ENCODE peak calls at places on chromosomes 2 and 18, in ten cellular contexts. D, H, M, C, Z, P, B, N, U and W are unnamed samples.

GRCh38 chr2:186426153-186427016 is 59.7 kb upstream of the ZC3H15 start:
- DNase-seq in D (peak), H (no peak), M (no peak), C (no peak), Z (no peak), P (no peak), B (no peak), N (no peak), U (no peak), W (no peak)

GRCh38 chr18:24014986-24015896 is 687 bp downstream of the TTC39C start:
- DNase-seq in D (peak), H (peak), M (no peak), C (peak), Z (peak), P (peak), B (peak), N (peak), U (peak), W (peak)

GRCh38 chr2:20560891-20561702 is 89.8 kb downstream of the HS1BP3 start:
- DNase-seq in D (no peak), H (no peak), M (no peak), C (no peak), Z (no peak), P (no peak), B (no peak), N (no peak), U (no peak), W (no peak)

GRCh38 chr2:205644018-205644417 is 38.3 kb upstream of the NRP2 start:
- DNase-seq in D (no peak), H (peak), M (no peak), C (no peak), Z (no peak), P (peak), B (no peak), N (no peak), U (no peak), W (no peak)

GRCh38 chr2:99747842-99748241 is 258.0 kb upstream of the REV1 start:
- DNase-seq in D (no peak), H (no peak), M (no peak), C (no peak), Z (no peak), P (no peak), B (no peak), N (no peak), U (no peak), W (no peak)

GRCh38 chr2:61658841-61659780 is 121.0 kb upstream of the XPO1 start:
- DNase-seq in D (peak), H (peak), M (no peak), C (no peak), Z (no peak), P (peak), B (no peak), N (no peak), U (peak), W (peak)

GRCh38 chr2:164145093-164145987 is 409.5 kb upstream of the FIGN start:
- DNase-seq in D (peak), H (peak), M (no peak), C (no peak), Z (no peak), P (peak), B (no peak), N (no peak), U (peak), W (peak)

GRCh38 chr2:27875089-27875881 is 14.9 kb downstream of the RBKS start:
- DNase-seq in D (no peak), H (no peak), M (no peak), C (no peak), Z (no peak), P (no peak), B (no peak), N (no peak), U (no peak), W (no peak)

GRCh38 chr2:122135353-122135947 is 380.0 kb downstream of the TSN start:
- DNase-seq in D (no peak), H (no peak), M (no peak), C (no peak), Z (no peak), P (no peak), B (no peak), N (no peak), U (no peak), W (no peak)

GRCh38 chr18:32383040-32383819 is 87.5 kb downstream of the GAREM1 start:
- DNase-seq in D (peak), H (peak), M (peak), C (peak), Z (no peak), P (peak), B (no peak), N (no peak), U (peak), W (peak)

GRCh38 chr2:95346738-95347671 is 49.9 kb downstream of the KCNIP3 start:
- DNase-seq in D (peak), H (no peak), M (no peak), C (no peak), Z (peak), P (peak), B (no peak), N (no peak), U (peak), W (no peak)

GRCh38 chr2:133940134-133940533 is 313.7 kb upstream of the MGAT5 start:
- DNase-seq in D (no peak), H (no peak), M (no peak), C (no peak), Z (no peak), P (no peak), B (no peak), N (no peak), U (no peak), W (no peak)

GRCh38 chr18:37535968-37536367 is 29.6 kb downstream of the CELF4 start:
- DNase-seq in D (no peak), H (no peak), M (no peak), C (no peak), Z (no peak), P (peak), B (no peak), N (no peak), U (peak), W (no peak)
- TF ChIP-seq CTCF in D (no peak), H (no peak), M (no peak), C (no peak), Z (no peak), P (no peak), B (no peak), N (no peak), U (no peak), W (no peak)

DNA sequence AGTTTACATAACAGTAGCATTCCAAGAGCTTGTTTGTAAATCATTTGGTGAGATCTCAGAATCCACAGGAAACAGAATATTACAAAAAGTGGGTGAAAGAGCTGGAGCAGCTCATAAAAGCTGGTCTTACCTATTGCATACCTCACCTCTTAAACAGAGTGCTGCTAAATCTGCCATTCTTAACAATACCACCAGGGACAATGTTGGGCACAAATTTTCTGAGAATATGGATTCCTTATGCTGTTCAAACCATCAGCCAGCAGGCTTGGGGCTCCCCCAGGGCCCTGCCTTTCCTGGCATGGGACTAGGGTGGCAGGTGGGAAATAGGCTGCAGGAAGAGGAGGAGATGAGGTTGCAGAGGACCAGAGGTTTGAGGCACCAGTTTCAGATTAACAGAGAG is 55.6 kb downstream of the TGFA start:
- DNase-seq in D (no peak), H (no peak), M (no peak), C (no peak), Z (no peak), P (no peak), B (no peak), N (no peak), U (no peak), W (no peak)
- TF ChIP-seq CTCF in D (no peak), H (peak), M (peak), C (no peak), Z (no peak), P (peak), B (peak), N (no peak), U (no peak), W (peak)

GRCh38 chr18:48410095-48410920 is 1.1 kb upstream of the ZBTB7C start:
- DNase-seq in D (peak), H (peak), M (no peak), C (peak), Z (peak), P (peak), B (peak), N (peak), U (peak), W (peak)

GRCh38 chr18:48408111-48408726 is 964 bp downstream of the ZBTB7C start:
- DNase-seq in D (peak), H (no peak), M (no peak), C (no peak), Z (no peak), P (no peak), B (no peak), N (peak), U (no peak), W (no peak)

GRCh38 chr18:48407358-48407757 is 1.8 kb downstream of the ZBTB7C start:
- DNase-seq in D (no peak), H (no peak), M (no peak), C (no peak), Z (no peak), P (no peak), B (no peak), N (no peak), U (no peak), W (no peak)

GRCh38 chr18:48408727-48409590 is at the start of gene ZBTB7C:
- DNase-seq in D (no peak), H (no peak), M (no peak), C (no peak), Z (no peak), P (no peak), B (no peak), N (peak), U (no peak), W (no peak)

GRCh38 chr18:48409591-48410094 is 460 bp upstream of the ZBTB7C start:
- DNase-seq in D (peak), H (no peak), M (no peak), C (no peak), Z (no peak), P (no peak), B (no peak), N (peak), U (no peak), W (no peak)
- TF ChIP-seq CTCF in D (no peak), H (no peak), M (peak), C (no peak), Z (no peak), P (no peak), B (no peak), N (no peak), U (no peak), W (no peak)

DNA sequence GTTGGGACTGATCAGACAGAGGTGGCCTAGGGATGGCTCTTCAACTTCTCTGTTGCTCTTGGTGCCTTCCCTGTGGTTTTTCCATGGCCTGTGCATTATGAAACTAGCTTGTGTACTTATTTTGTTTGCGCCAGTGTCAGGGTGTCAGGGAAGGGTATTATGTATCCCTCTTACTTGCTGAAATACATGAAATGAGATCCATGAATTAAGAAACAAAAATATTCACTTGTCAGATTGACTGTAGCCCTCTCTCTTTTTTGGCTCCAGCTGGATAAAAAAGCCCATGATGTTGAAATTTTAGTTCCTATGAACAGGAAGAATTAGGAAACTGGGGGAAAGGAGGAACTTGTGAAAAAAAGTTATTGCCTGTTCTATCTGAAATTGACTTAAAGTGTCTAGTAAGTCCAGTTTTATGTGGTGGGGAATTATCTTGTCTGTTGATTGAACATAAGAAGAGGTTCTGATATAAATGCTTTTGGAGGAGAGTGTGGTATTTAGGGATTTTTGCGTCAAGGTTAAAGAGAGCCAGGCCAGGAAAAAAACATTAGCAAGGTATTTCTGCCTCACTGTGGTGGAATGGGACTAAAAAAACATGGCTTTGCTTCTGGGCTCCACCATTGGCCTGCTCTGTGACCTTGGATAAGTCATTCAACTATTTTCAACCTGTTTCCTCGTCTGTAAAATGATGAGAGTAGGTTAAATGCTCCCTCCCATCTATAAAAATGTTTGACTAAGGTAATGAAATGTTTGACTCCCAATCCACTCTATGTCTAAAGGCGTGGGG is 12.0 kb downstream of the UGP2 start:
- DNase-seq in D (peak), H (no peak), M (no peak), C (no peak), Z (no peak), P (peak), B (no peak), N (no peak), U (peak), W (no peak)
- TF ChIP-seq CTCF in D (no peak), H (no peak), M (no peak), C (no peak), Z (no peak), P (no peak), B (no peak), N (no peak), U (no peak), W (no peak)

GRCh38 chr2:31674446-31674845 is 93.7 kb upstream of the SRD5A2 start:
- DNase-seq in D (no peak), H (no peak), M (no peak), C (no peak), Z (no peak), P (no peak), B (no peak), N (no peak), U (no peak), W (no peak)

GRCh38 chr2:31675485-31675901 is 94.8 kb upstream of the SRD5A2 start:
- DNase-seq in D (no peak), H (no peak), M (no peak), C (no peak), Z (no peak), P (no peak), B (no peak), N (no peak), U (no peak), W (no peak)
- TF ChIP-seq CTCF in D (no peak), H (no peak), M (no peak), C (no peak), Z (no peak), P (no peak), B (no peak), N (no peak), U (no peak), W (no peak)